ENCODE peak calls at places on chromosomes 4 and X, in seven cellular contexts. One of them, this sample, is unnamed.

GRCh38 chr4:46594658-46595057 is 204.7 kb upstream of the GABRA2 start:
- DNase-seq in breast epithelium: no peak
- DNase-seq in right cardiac atrium: no peak
- DNase-seq in GM23248: no peak
- DNase-seq in Peyer's patch: no peak
- DNase-seq in IMR-90: no peak
- DNase-seq in CD8-positive, alpha-beta memory T cell: no peak
- DNase-seq in this sample: no peak

GRCh38 chr4:147655639-147656038 is 28.3 kb downstream of the PRMT9 start:
- DNase-seq in GM23248: no peak
- DNase-seq in IMR-90: no peak
- DNase-seq in right cardiac atrium: no peak
- DNase-seq in CD8-positive, alpha-beta memory T cell: no peak
- DNase-seq in Peyer's patch: no peak
- DNase-seq in breast epithelium: no peak
- DNase-seq in this sample: no peak

GRCh38 chr4:176805155-176805554 is 12.4 kb upstream of the VEGFC start:
- DNase-seq in IMR-90: peak; percentile 66
- DNase-seq in breast epithelium: no peak
- DNase-seq in right cardiac atrium: no peak
- DNase-seq in CD8-positive, alpha-beta memory T cell: no peak
- DNase-seq in Peyer's patch: no peak
- DNase-seq in GM23248: peak; percentile 63
- DNase-seq in this sample: no peak

GRCh38 chrX:38961936-38962335 is 160.7 kb downstream of the MID1IP1 start:
- DNase-seq in breast epithelium: no peak
- DNase-seq in IMR-90: no peak
- DNase-seq in CD8-positive, alpha-beta memory T cell: no peak
- DNase-seq in GM23248: no peak
- DNase-seq in right cardiac atrium: no peak
- DNase-seq in Peyer's patch: no peak
- DNase-seq in this sample: no peak

GRCh38 chr4:143095447-143095846 is 89.3 kb upstream of the USP38 start:
- DNase-seq in right cardiac atrium: no peak
- DNase-seq in breast epithelium: no peak
- DNase-seq in GM23248: no peak
- DNase-seq in Peyer's patch: no peak
- DNase-seq in IMR-90: no peak
- DNase-seq in CD8-positive, alpha-beta memory T cell: no peak
- DNase-seq in this sample: no peak

GRCh38 chr4:10336471-10336870 is 120.8 kb downstream of the ZNF518B start:
- DNase-seq in breast epithelium: no peak
- DNase-seq in GM23248: peak; percentile 80
- DNase-seq in Peyer's patch: no peak
- DNase-seq in IMR-90: no peak
- DNase-seq in right cardiac atrium: no peak
- DNase-seq in CD8-positive, alpha-beta memory T cell: no peak
- DNase-seq in this sample: no peak

GRCh38 chr4:4271912-4272311 is 18.0 kb downstream of the LYAR start:
- DNase-seq in IMR-90: no peak
- DNase-seq in CD8-positive, alpha-beta memory T cell: no peak
- DNase-seq in Peyer's patch: no peak
- DNase-seq in right cardiac atrium: peak; percentile 30
- DNase-seq in breast epithelium: no peak
- DNase-seq in GM23248: peak; percentile 14
- DNase-seq in this sample: no peak

GRCh38 chr4:101346562-101347266 is 612 bp downstream of the PPP3CA start:
- DNase-seq in CD8-positive, alpha-beta memory T cell: peak; percentile 58
- DNase-seq in IMR-90: peak; percentile 53
- DNase-seq in GM23248: peak; percentile 84
- DNase-seq in Peyer's patch: peak; percentile 79
- DNase-seq in right cardiac atrium: peak; percentile 64
- DNase-seq in breast epithelium: peak; percentile 35
- DNase-seq in this sample: peak; percentile 69

GRCh38 chrX:38817004-38817703 is 15.9 kb downstream of the MID1IP1 start:
- DNase-seq in breast epithelium: no peak
- DNase-seq in IMR-90: peak; percentile 43
- DNase-seq in GM23248: peak; percentile 24
- DNase-seq in Peyer's patch: peak; percentile 63
- DNase-seq in CD8-positive, alpha-beta memory T cell: no peak
- DNase-seq in right cardiac atrium: peak; percentile 37
- DNase-seq in this sample: peak; percentile 41

GRCh38 chrX:103503163-103503852 is 16.0 kb downstream of the RAB40A start:
- DNase-seq in CD8-positive, alpha-beta memory T cell: no peak
- DNase-seq in GM23248: peak; percentile 50
- DNase-seq in IMR-90: peak; percentile 33
- DNase-seq in Peyer's patch: no peak
- DNase-seq in breast epithelium: no peak
- DNase-seq in right cardiac atrium: no peak
- DNase-seq in this sample: no peak

GRCh38 chr4:90099795-90100194 is 27.4 kb upstream of the CCSER1 start:
- DNase-seq in Peyer's patch: no peak
- DNase-seq in IMR-90: no peak
- DNase-seq in CD8-positive, alpha-beta memory T cell: no peak
- DNase-seq in right cardiac atrium: no peak
- DNase-seq in GM23248: peak; percentile 8
- DNase-seq in breast epithelium: no peak
- DNase-seq in this sample: no peak

GRCh38 chrX:154761977-154762528 is 611 bp upstream of the DKC1 start:
- DNase-seq in IMR-90: no peak
- DNase-seq in breast epithelium: no peak
- DNase-seq in right cardiac atrium: no peak
- DNase-seq in GM23248: peak; percentile 20
- DNase-seq in CD8-positive, alpha-beta memory T cell: no peak
- DNase-seq in Peyer's patch: no peak
- DNase-seq in this sample: no peak

GRCh38 chr4:53778122-53778521 is 186.8 kb upstream of the LNX1 start:
- DNase-seq in CD8-positive, alpha-beta memory T cell: no peak
- DNase-seq in GM23248: no peak
- DNase-seq in IMR-90: no peak
- DNase-seq in right cardiac atrium: no peak
- DNase-seq in Peyer's patch: no peak
- DNase-seq in breast epithelium: no peak
- DNase-seq in this sample: no peak

GRCh38 chrX:154727418-154728323 is 23.2 kb downstream of the GAB3 start:
- DNase-seq in breast epithelium: peak; percentile 78
- DNase-seq in GM23248: peak; percentile 70
- DNase-seq in CD8-positive, alpha-beta memory T cell: no peak
- DNase-seq in Peyer's patch: no peak
- DNase-seq in IMR-90: peak; percentile 77
- DNase-seq in right cardiac atrium: peak; percentile 60
- DNase-seq in this sample: no peak

GRCh38 chrX:101957174-101957573 is 25.3 kb upstream of the ZMAT1 start:
- DNase-seq in right cardiac atrium: no peak
- DNase-seq in breast epithelium: no peak
- DNase-seq in CD8-positive, alpha-beta memory T cell: no peak
- DNase-seq in IMR-90: no peak
- DNase-seq in Peyer's patch: no peak
- DNase-seq in GM23248: no peak
- DNase-seq in this sample: no peak

DNA sequence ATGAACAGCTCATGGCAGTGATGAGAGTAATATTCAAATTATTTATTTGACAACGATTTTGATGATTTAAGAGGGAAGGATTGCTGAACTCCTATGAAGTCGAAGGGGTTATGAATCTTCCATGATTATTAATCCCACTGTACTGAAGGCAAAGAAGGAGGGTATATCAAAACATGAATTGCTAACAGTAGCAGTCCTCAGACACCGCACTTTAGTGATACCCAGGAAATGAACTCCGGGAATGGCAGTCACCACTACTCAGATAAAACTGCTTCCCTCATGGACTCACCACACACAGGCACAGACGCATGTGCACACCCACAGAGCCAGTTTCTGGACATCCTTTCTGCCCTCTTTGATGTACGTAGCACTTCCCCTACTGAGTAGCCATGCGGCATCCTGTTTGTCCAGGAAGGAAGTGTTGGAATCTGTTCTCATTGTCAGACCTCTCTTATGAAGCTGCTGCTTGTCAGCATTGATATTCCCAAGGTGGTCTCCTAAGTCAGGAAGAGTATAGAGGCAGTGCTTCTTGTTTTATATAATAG is 95.7 kb downstream of the DCLK2 start:
- DNase-seq in breast epithelium: no peak
- DNase-seq in CD8-positive, alpha-beta memory T cell: no peak
- DNase-seq in Peyer's patch: no peak
- DNase-seq in right cardiac atrium: peak; percentile 12
- DNase-seq in IMR-90: no peak
- DNase-seq in GM23248: no peak
- DNase-seq in this sample: no peak
- H3K4me1 ChIP-seq in breast epithelium: no peaks in the 10 kb centered on the region
- H3K4me1 ChIP-seq in CD8-positive, alpha-beta memory T cell: no peaks in the 10 kb centered on the region
- H3K4me1 ChIP-seq in Peyer's patch: no peaks in the 10 kb centered on the region
- H3K4me1 ChIP-seq in right cardiac atrium: peaks cover 12% of the 10 kb centered on the region
- H3K4me1 ChIP-seq in IMR-90: peaks cover 16% of the 10 kb centered on the region
- H3K4me1 ChIP-seq in GM23248: peaks cover 6% of the 10 kb centered on the region
- H3K4me1 ChIP-seq in this sample: no peaks in the 10 kb centered on the region

DNA sequence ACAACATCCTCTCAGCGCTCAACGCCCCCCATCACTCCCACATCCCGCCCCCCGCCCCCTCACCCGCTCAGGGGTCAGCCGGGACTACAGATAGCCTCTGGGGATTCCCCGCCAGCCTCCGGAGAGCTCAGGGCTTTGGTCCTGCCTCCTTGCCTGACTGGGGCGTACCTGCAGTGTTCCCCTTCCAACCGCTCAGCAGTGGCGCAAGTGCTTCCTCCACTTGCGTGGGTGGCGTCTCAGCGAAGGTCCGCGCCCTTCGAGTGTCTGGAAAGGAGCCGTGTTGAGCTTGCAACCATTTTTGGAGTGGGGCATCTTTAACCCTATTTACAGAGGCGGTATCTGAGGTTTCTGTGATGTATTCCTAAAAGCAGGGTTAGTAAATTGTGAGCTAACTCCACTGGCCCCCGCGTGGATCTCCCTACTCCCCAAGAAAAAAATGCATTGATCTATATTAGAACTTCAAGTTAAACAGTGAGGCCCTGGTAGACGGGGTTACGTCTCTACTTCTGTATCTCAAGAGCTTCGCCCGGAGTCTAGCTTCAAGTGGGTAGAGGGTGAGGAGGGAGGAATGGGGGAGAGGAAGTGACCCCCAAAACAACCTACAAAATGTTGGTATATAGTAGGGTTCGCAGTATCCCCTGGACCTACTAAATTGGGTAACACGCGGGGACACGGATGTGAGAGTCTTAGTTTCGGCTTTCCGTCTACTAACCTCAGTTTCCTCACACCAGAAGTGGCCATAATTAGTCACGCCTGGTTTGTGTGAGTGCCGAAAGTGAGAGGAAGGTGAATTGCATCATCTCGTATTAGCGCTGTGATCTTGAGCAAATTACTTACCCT is 16.1 kb downstream of the NKX3-2 start:
- DNase-seq in breast epithelium: no peak
- DNase-seq in GM23248: no peak
- DNase-seq in CD8-positive, alpha-beta memory T cell: no peak
- DNase-seq in IMR-90: no peak
- DNase-seq in Peyer's patch: no peak
- DNase-seq in right cardiac atrium: no peak
- DNase-seq in this sample: peak; percentile 80
- H3K27ac ChIP-seq in breast epithelium: no peak overlapping the region
- H3K27ac ChIP-seq in GM23248: no peak overlapping the region
- H3K27ac ChIP-seq in CD8-positive, alpha-beta memory T cell: no peak overlapping the region
- H3K27ac ChIP-seq in IMR-90: no peak overlapping the region
- H3K27ac ChIP-seq in Peyer's patch: no peak overlapping the region
- H3K27ac ChIP-seq in right cardiac atrium: no peak overlapping the region
- H3K27ac ChIP-seq in this sample: no peak overlapping the region

GRCh38 chrX:27600686-27601085 is 10.5 kb downstream of the DCAF8L2 start:
- DNase-seq in CD8-positive, alpha-beta memory T cell: no peak
- DNase-seq in breast epithelium: no peak
- DNase-seq in right cardiac atrium: no peak
- DNase-seq in GM23248: no peak
- DNase-seq in Peyer's patch: no peak
- DNase-seq in IMR-90: no peak
- DNase-seq in this sample: no peak
- H3K4me3 ChIP-seq in CD8-positive, alpha-beta memory T cell: no peak overlapping the region
- H3K4me3 ChIP-seq in breast epithelium: no peak overlapping the region
- H3K4me3 ChIP-seq in right cardiac atrium: no peak overlapping the region
- H3K4me3 ChIP-seq in GM23248: no peak overlapping the region
- H3K4me3 ChIP-seq in Peyer's patch: no peak overlapping the region
- H3K4me3 ChIP-seq in IMR-90: no peak overlapping the region
- H3K4me3 ChIP-seq in this sample: no peak overlapping the region

DNA sequence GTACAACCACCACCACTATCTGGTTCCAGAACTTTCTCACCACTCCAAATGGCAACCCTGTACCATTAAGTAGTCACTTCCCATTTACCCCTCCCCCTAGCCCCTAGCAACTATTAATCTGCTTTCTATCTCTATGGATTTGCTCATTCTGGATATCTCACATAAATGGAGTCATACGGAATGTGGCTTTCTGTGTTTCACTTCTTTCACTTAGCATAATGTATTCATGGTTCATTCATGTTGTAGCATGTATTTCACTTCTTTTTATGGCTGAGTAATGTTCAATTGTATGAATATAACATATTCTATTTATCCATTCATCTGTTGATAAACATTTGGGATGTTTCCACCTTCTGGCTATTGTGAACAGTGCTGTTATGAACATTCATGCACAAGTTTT is 104.7 kb downstream of the AMMECR1 start:
- DNase-seq in breast epithelium: no peak
- DNase-seq in Peyer's patch: no peak
- DNase-seq in right cardiac atrium: no peak
- DNase-seq in CD8-positive, alpha-beta memory T cell: no peak
- DNase-seq in IMR-90: no peak
- DNase-seq in GM23248: no peak
- DNase-seq in this sample: no peak
- H3K4me1 ChIP-seq in breast epithelium: no peaks in the 10 kb centered on the region
- H3K4me1 ChIP-seq in Peyer's patch: no peaks in the 10 kb centered on the region
- H3K4me1 ChIP-seq in right cardiac atrium: no peaks in the 10 kb centered on the region
- H3K4me1 ChIP-seq in CD8-positive, alpha-beta memory T cell: peaks cover 10% of the 10 kb centered on the region
- H3K4me1 ChIP-seq in IMR-90: peaks cover 7% of the 10 kb centered on the region
- H3K4me1 ChIP-seq in GM23248: peaks cover 42% of the 10 kb centered on the region
- H3K4me1 ChIP-seq in this sample: no peaks in the 10 kb centered on the region